ENCODE peak calls at places on chromosome 2, in eight cellular contexts. T is effector memory CD8-positive, alpha-beta T cell; E is head of caudate nucleus; R is Right ventricle myocardium superior; A is NCI-H748 treated with DMSO at 0.1 percent for 48 hours; C is NCI-H1417; I is Calu3; V is T follicular helper cell. P is an unnamed sample.

GRCh38 chr2:149739171-149739879 is 151.8 kb upstream of the MMADHC start:
- DNase-seq in I (no peak), V (no peak), A (no peak), C (no peak), T (no peak), E (no peak), R (no peak), P (no peak)

GRCh38 chr2:72934683-72935610 is 17.6 kb downstream of the EMX1 start:
- DNase-seq in T (no peak), V (no peak), E (no peak), C (no peak), I (peak), A (no peak), R (no peak), P (no peak)

GRCh38 chr2:29747786-29748470 is 173.5 kb downstream of the ALK start:
- DNase-seq in I (peak), E (no peak), A (no peak), R (no peak), T (no peak), C (peak), V (no peak), P (peak)

GRCh38 chr2:37456479-37456878 is 112.0 kb downstream of the QPCT start:
- DNase-seq in R (no peak), V (peak), E (no peak), I (no peak), A (no peak), T (peak), C (no peak), P (no peak)

GRCh38 chr2:151156943-151157705 is 104.5 kb downstream of the RBM43 start:
- DNase-seq in E (no peak), V (no peak), I (no peak), T (no peak), A (no peak), C (no peak), R (no peak), P (no peak)

GRCh38 chr2:43083710-43084698 is 142.4 kb downstream of the ZFP36L2 start:
- DNase-seq in V (no peak), E (peak), A (no peak), T (no peak), R (peak), C (no peak), I (no peak), P (no peak)

GRCh38 chr2:217903859-217904613 is 98.8 kb downstream of the TNS1 start:
- DNase-seq in T (no peak), A (no peak), R (peak), E (peak), C (no peak), V (no peak), I (no peak), P (no peak)

GRCh38 chr2:141710589-141711239 is 420.1 kb downstream of the LRP1B start:
- DNase-seq in A (no peak), T (no peak), R (no peak), C (no peak), I (no peak), V (no peak), E (no peak), P (no peak)

GRCh38 chr2:2271471-2271941 is 59.6 kb downstream of the MYT1L start:
- DNase-seq in A (no peak), I (no peak), C (no peak), R (peak), T (no peak), V (no peak), E (no peak), P (peak)

GRCh38 chr2:85164145-85164559 is 31.0 kb downstream of the TCF7L1 start:
- DNase-seq in V (no peak), I (no peak), R (no peak), A (no peak), E (peak), C (no peak), T (no peak), P (no peak)

GRCh38 chr2:238167344-238167715 is 8.6 kb downstream of the ERFE start:
- DNase-seq in R (no peak), V (no peak), T (no peak), C (no peak), I (no peak), A (no peak), E (no peak), P (no peak)

GRCh38 chr2:195595825-195596224 is 61.2 kb upstream of the SLC39A10 start:
- DNase-seq in E (no peak), C (no peak), T (no peak), I (no peak), R (no peak), A (no peak), V (no peak), P (no peak)

P was measured in DMS153.